ENCODE peak calls at places on chromosome 3, in six cellular contexts. T is nephron progenitor cell, V is Calu3, K is HL-60, G is fibroblast of lung, C is lower lobe of right lung. S is an unnamed sample.

GRCh38 chr3:16137977-16138376 is 36.5 kb upstream of the GALNT15 start:
- DNase-seq in K (no peak), C (no peak), V (no peak), G (no peak), T (no peak), S (no peak)

GRCh38 chr3:11386413-11387155 is 114.4 kb downstream of the ATG7 start:
- DNase-seq in V (no peak), K (no peak), C (no peak), G (peak; percentile 27), T (no peak), S (no peak)

GRCh38 chr3:55064164-55064563 is 136.3 kb upstream of the LRTM1 start:
- DNase-seq in T (no peak), C (no peak), V (no peak), G (no peak), K (no peak), S (no peak)

GRCh38 chr3:50340404-50341329 is at the start of gene RASSF1:
- DNase-seq in K (peak; percentile 95), G (peak; percentile 56), C (peak; percentile 89), V (no peak), T (no peak), S (no peak)

GRCh38 chr3:184466413-184466960 is 86.6 kb downstream of the CHRD start:
- DNase-seq in C (no peak), G (peak; percentile 5), T (peak; percentile 14), V (no peak), K (peak; percentile 31), S (peak; percentile 48)

GRCh38 chr3:142279965-142280590 is 54.7 kb upstream of the GK5 start:
- DNase-seq in V (peak; percentile 64), T (peak; percentile 29), G (peak; percentile 89), K (peak; percentile 80), C (no peak), S (peak; percentile 69)

GRCh38 chr3:146308222-146308621 is 57.3 kb upstream of the PLSCR4 start:
- DNase-seq in C (no peak), K (no peak), T (no peak), V (no peak), G (peak; percentile 81), S (peak; percentile 87)

GRCh38 chr3:106619-107018 is 89.9 kb upstream of the CHL1 start:
- DNase-seq in K (no peak), C (no peak), T (no peak), G (no peak), V (no peak), S (no peak)

GRCh38 chr3:65963787-65964707 is 74.7 kb downstream of the MAGI1 start:
- DNase-seq in T (no peak), C (no peak), K (no peak), V (peak; percentile 41), G (peak; percentile 91), S (peak; percentile 81)

GRCh38 chr3:189652042-189652441 is 20.9 kb downstream of the TP63 start:
- DNase-seq in K (no peak), V (no peak), T (peak; percentile 30), G (peak; percentile 8), C (no peak), S (peak; percentile 14)

GRCh38 chr3:136787226-136787793 is 31.6 kb upstream of the SLC35G2 start:
- DNase-seq in T (no peak), C (no peak), K (no peak), G (peak; percentile 56), V (peak; percentile 50), S (peak; percentile 16)

GRCh38 chr3:172512363-172512762 is 10.9 kb downstream of the TNFSF10 start:
- DNase-seq in T (no peak), C (peak; percentile 84), G (no peak), K (peak; percentile 99), V (no peak), S (peak; percentile 52)

GRCh38 chr3:19213608-19214220 is 65.4 kb downstream of the KCNH8 start:
- DNase-seq in C (no peak), V (no peak), G (no peak), T (no peak), K (peak; percentile 2), S (no peak)

GRCh38 chr3:14368885-14369284 is 33.5 kb upstream of the SLC6A6 start:
- DNase-seq in T (no peak), V (no peak), G (no peak), C (no peak), K (no peak), S (no peak)

GRCh38 chr3:36957862-36958686 is 13.2 kb upstream of the TRANK1 start:
- DNase-seq in G (peak; percentile 32), V (no peak), T (no peak), C (no peak), K (no peak), S (peak; percentile 75)

GRCh38 chr3:126107960-126108688 is 24.2 kb upstream of the SLC41A3 start:
- DNase-seq in C (no peak), V (no peak), G (no peak), K (no peak), T (no peak), S (no peak)

GRCh38 chr3:62655319-62656063 is 219.7 kb downstream of the CADPS start:
- DNase-seq in V (no peak), G (no peak), C (no peak), K (no peak), T (no peak), S (no peak)

GRCh38 chr3:121431717-121432517 is 113.9 kb downstream of the POLQ start:
- DNase-seq in C (no peak), K (no peak), V (peak; percentile 5), T (no peak), G (peak; percentile 71), S (peak; percentile 54)

GRCh38 chr3:4977001-4977888 is 2.0 kb upstream of the BHLHE40 start:
- DNase-seq in V (peak; percentile 68), T (peak; percentile 71), G (peak; percentile 88), K (peak; percentile 91), C (peak; percentile 87), S (peak; percentile 92)

GRCh38 chr3:134453631-134454030 is 32.2 kb downstream of the ANAPC13 start:
- DNase-seq in C (no peak), G (no peak), K (no peak), T (no peak), V (no peak), S (no peak)
- TF ChIP-seq CTCF in C (no peak), G (no peak), K (no peak), T (no peak), V (no peak), S (peak; percentile 48)

DNA sequence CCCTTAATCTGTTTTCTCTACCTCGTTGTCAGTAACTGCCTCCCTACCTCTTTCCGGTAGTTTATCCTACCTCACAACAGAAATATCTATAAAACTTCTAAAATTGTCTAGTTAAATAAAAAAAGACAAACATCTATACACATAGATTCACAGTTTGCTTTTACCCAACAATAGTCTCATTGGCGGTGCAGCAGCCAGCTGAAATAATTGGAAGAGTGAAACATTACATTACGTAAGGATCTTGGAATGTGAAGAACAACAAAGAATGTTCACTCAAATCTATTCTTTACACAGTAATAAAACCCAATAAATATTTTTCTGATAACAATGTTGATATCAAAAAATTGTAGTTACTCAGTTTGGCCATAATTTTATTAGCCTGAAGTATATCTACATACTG is 115.5 kb upstream of the ARPP21 start:
- DNase-seq in C (no peak), G (no peak), T (no peak), V (no peak), K (no peak), S (peak; percentile 43)
- TF ChIP-seq CTCF in C (no peak), G (no peak), T (no peak), V (no peak), K (no peak), S (no peak)

DNA sequence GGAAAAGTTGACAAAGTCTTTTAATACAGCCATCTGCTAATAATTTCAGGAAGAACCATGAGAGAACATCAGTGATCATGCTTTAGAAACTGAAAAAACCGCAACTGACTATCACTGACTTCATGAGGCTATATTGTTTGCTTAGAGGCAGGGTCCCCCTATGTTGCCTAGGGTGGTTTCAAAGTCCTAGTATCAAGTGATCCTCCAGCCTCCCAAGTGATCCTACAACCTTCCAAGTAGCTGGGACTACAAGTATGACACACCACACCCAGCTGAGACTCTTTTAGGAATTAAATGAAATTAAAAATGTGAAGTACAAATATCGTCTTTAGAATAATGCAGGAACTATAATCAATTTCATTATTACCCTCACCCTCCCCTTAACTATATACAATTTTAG is 58.3 kb upstream of the CSPG5 start:
- DNase-seq in V (no peak), C (no peak), K (no peak), G (no peak), T (no peak), S (no peak)
- TF ChIP-seq CTCF in V (no peak), C (no peak), K (no peak), G (no peak), T (no peak), S (no peak)

GRCh38 chr3:51712020-51712385 is 5.1 kb downstream of the GRM2 start:
- DNase-seq in T (no peak), V (no peak), K (no peak), C (no peak), G (no peak), S (no peak)

GRCh38 chr3:51709675-51710074 is 2.8 kb downstream of the GRM2 start:
- DNase-seq in C (no peak), T (no peak), K (no peak), V (no peak), G (no peak), S (no peak)

GRCh38 chr3:51711352-51712019 is 4.6 kb downstream of the GRM2 start:
- DNase-seq in G (no peak), C (no peak), K (no peak), T (no peak), V (no peak), S (no peak)

GRCh38 chr3:51712511-51712931 is 5.7 kb downstream of the GRM2 start:
- DNase-seq in V (no peak), G (no peak), T (no peak), K (no peak), C (no peak), S (no peak)

DNA sequence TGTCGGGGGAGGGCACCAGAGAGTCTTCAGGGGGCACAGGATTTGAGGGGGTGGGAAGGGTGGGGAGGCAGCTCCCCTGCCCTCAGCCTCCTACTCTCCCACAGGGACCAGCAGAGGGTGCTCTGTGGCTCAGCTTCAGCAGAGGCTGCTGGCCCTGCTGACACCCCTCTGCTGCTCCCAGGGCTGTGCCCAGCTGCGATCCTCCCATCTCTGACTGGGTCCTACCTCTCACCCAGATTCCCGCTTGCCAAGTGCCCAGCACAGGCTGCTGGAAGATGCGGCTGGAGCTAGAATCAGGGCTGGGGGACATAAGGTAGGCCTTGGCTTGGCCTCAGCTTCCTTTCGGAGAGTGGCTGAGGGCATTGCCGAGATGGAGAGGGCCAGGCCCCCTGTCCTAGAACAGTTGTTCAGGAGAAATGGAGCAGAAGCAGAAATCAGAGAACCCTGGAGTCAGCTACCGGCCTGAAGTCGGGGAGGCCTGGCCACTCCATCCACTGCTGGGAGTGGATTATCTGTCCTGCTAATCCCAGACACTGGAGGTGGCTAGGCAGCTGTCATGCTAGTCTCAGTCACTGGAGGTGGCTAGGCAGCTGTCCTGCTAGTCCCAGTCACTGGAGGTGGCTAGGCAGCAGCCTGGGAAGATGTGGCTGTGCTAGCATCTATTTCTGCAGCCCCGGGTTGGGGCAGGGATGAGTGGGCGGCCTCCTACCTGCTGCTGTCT is 3.9 kb downstream of the GRM2 start:
- DNase-seq in C (no peak), T (no peak), K (no peak), V (peak; percentile 24), G (no peak), S (no peak)
- TF ChIP-seq CTCF in C (no peak), T (no peak), K (no peak), V (no peak), G (no peak), S (peak; percentile 41)

DNA sequence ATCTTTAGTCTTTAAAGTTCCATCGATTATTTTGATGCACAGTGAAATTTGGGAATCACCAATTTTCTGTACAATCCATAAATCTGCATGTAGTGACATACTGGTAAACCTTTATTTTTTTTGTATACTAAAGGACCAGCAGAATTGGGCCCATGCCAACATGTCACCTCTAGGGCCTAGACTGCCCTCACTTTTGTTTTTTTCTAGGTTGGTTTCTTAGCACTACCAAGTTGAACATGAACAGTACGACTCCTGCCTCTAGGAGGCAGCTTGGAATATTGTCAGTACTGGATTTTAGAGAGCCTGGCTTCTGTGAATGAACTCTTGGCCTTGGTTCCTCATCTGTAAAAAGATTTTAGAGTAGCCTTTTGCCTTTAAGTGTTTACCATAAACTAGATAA is 32.3 kb downstream of the NKIRAS1 start:
- DNase-seq in V (no peak), G (no peak), T (no peak), K (no peak), C (no peak), S (no peak)
- TF ChIP-seq CTCF in V (no peak), G (no peak), T (no peak), K (no peak), C (peak; percentile 10), S (peak; percentile 44)